ENCODE peak calls at places on chromosomes 3 and 15, in six cellular contexts. B is activated CD4-positive, alpha-beta T cell treated with anti-CD3 and anti-CD28 coated beads for 1 hour; A is NCI-H2227 treated with DMSO at 0.1 percent for 48 hours; Y is uterus; P is Daoy; J is right cardiac atrium. F is an unnamed sample.

GRCh38 chr15:39079296-39079834 is 501.5 kb upstream of the THBS1 start:
- DNase-seq in B (no peak), A (no peak), Y (no peak), P (peak), J (no peak), F (peak)

GRCh38 chr15:80587816-80588456 is 107.2 kb upstream of the ABHD17C start:
- DNase-seq in B (no peak), A (no peak), Y (no peak), P (peak), J (no peak), F (no peak)

GRCh38 chr3:5116568-5116967 is 5.5 kb upstream of the ARL8B start:
- DNase-seq in B (no peak), A (no peak), Y (no peak), P (no peak), J (no peak), F (no peak)

GRCh38 chr3:46646700-46647099 is 34.4 kb downstream of the FAM240A start:
- DNase-seq in B (no peak), A (no peak), Y (no peak), P (peak), J (no peak), F (peak)

GRCh38 chr3:66442254-66443249 is 58.3 kb downstream of the LRIG1 start:
- DNase-seq in B (no peak), A (peak), Y (peak), P (peak), J (peak), F (peak)

GRCh38 chr15:52653451-52653964 is 25.7 kb downstream of the ATOSA start:
- DNase-seq in B (no peak), A (no peak), Y (no peak), P (peak), J (no peak), F (peak)

GRCh38 chr15:64547275-64547674 is 86.9 kb downstream of the ZNF609 start:
- DNase-seq in B (no peak), A (no peak), Y (no peak), P (no peak), J (no peak), F (no peak)

GRCh38 chr15:40582726-40583246 is 11.3 kb upstream of the KNL1 start:
- DNase-seq in B (no peak), A (no peak), Y (no peak), P (peak), J (no peak), F (no peak)

GRCh38 chr15:40906947-40907802 is 12.9 kb downstream of the VPS18 start:
- DNase-seq in B (no peak), A (peak), Y (no peak), P (peak), J (peak), F (no peak)

GRCh38 chr15:65132841-65133549 is 613 bp downstream of the PDCD7 start:
- DNase-seq in B (no peak), A (no peak), Y (no peak), P (peak), J (peak), F (no peak)

GRCh38 chr15:90037961-90038633 is 37.0 kb downstream of the ZNF710 start:
- DNase-seq in B (no peak), A (no peak), Y (no peak), P (peak), J (no peak), F (no peak)

GRCh38 chr15:24772709-24773373 is 97.3 kb downstream of the NPAP1 start:
- DNase-seq in B (peak), A (peak), Y (peak), P (peak), J (peak), F (peak)

GRCh38 chr3:105368575-105369500 is 2.1 kb downstream of the ALCAM start:
- DNase-seq in B (peak), A (no peak), Y (peak), P (peak), J (peak), F (no peak)

GRCh38 chr3:154168998-154169880 is 48.0 kb downstream of the ARHGEF26 start:
- DNase-seq in B (no peak), A (no peak), Y (no peak), P (no peak), J (no peak), F (no peak)

GRCh38 chr3:150210461-150211110 is 197.5 kb upstream of the TSC22D2 start:
- DNase-seq in B (no peak), A (no peak), Y (no peak), P (no peak), J (no peak), F (no peak)

GRCh38 chr15:71780349-71780976 is 29.9 kb upstream of the NR2E3 start:
- DNase-seq in B (no peak), A (no peak), Y (no peak), P (no peak), J (no peak), F (peak)

GRCh38 chr15:74291101-74292071 is 55.3 kb downstream of the CCDC33 start:
- DNase-seq in B (peak), A (peak), Y (peak), P (peak), J (peak), F (peak)

GRCh38 chr3:113002033-113002432 is 11.2 kb downstream of the GTPBP8 start:
- DNase-seq in B (no peak), A (no peak), Y (no peak), P (no peak), J (no peak), F (no peak)

GRCh38 chr3:128488636-128488994 is 4.4 kb downstream of the GATA2 start:
- DNase-seq in B (no peak), A (no peak), Y (no peak), P (peak), J (no peak), F (no peak)

GRCh38 chr15:62933388-62933787 is 109.2 kb upstream of the TPM1 start:
- DNase-seq in B (no peak), A (no peak), Y (no peak), P (no peak), J (no peak), F (no peak)

GRCh38 chr3:130548356-130548755 is 31.4 kb downstream of the COL6A6 start:
- DNase-seq in B (no peak), A (no peak), Y (no peak), P (no peak), J (no peak), F (no peak)

GRCh38 chr3:145981057-145981456 is 179.9 kb downstream of the PLOD2 start:
- DNase-seq in B (no peak), A (no peak), Y (no peak), P (no peak), J (no peak), F (no peak)

GRCh38 chr3:49707113-49707480 is 12.4 kb downstream of the AMIGO3 start:
- DNase-seq in B (no peak), A (no peak), Y (no peak), P (no peak), J (no peak), F (no peak)

F was measured in HFF-Myc.